ENCODE peak calls at places on chromosomes 2 and 18, in five cellular contexts. One of them, this sample, is unnamed.

GRCh38 chr2:80459028-80459427 is 154.5 kb upstream of the LRRTM1 start:
- DNase-seq in GM12892: no peak
- DNase-seq in H1: no peak
- DNase-seq in H54: no peak
- DNase-seq in ovary: no peak
- DNase-seq in this sample: no peak

GRCh38 chr18:70233974-70234373 is 28.5 kb upstream of the RTTN start:
- DNase-seq in ovary: no peak
- DNase-seq in H54: no peak
- DNase-seq in H1: no peak
- DNase-seq in GM12892: no peak
- DNase-seq in this sample: no peak

GRCh38 chr2:122736279-122736678 is 980.8 kb downstream of the TSN start:
- DNase-seq in GM12892: no peak
- DNase-seq in ovary: no peak
- DNase-seq in H54: no peak
- DNase-seq in H1: no peak
- DNase-seq in this sample: no peak

GRCh38 chr18:4544131-4544530 is 89.0 kb upstream of the DLGAP1 start:
- DNase-seq in H54: no peak
- DNase-seq in GM12892: no peak
- DNase-seq in ovary: no peak
- DNase-seq in H1: no peak
- DNase-seq in this sample: no peak

GRCh38 chr2:24489942-24490673 is 946 bp upstream of the NCOA1 start:
- DNase-seq in H54: peak
- DNase-seq in GM12892: no peak
- DNase-seq in H1: peak
- DNase-seq in ovary: no peak
- DNase-seq in this sample: no peak

GRCh38 chr2:122019729-122020128 is 264.3 kb downstream of the TSN start:
- DNase-seq in H54: no peak
- DNase-seq in H1: no peak
- DNase-seq in GM12892: no peak
- DNase-seq in ovary: no peak
- DNase-seq in this sample: no peak

GRCh38 chr18:62347091-62347506 is 22.0 kb downstream of the TNFRSF11A start:
- DNase-seq in GM12892: no peak
- DNase-seq in ovary: no peak
- DNase-seq in H1: no peak
- DNase-seq in H54: no peak
- DNase-seq in this sample: no peak

GRCh38 chr2:191611614-191612013 is 66.3 kb upstream of the NABP1 start:
- DNase-seq in H54: no peak
- DNase-seq in ovary: no peak
- DNase-seq in H1: no peak
- DNase-seq in GM12892: no peak
- DNase-seq in this sample: no peak

GRCh38 chr2:163649080-163649479 is 86.7 kb downstream of the FIGN start:
- DNase-seq in GM12892: no peak
- DNase-seq in ovary: no peak
- DNase-seq in H54: no peak
- DNase-seq in H1: no peak
- DNase-seq in this sample: no peak

GRCh38 chr2:197464180-197464579 is 10.8 kb downstream of the COQ10B start:
- DNase-seq in GM12892: no peak
- DNase-seq in H1: no peak
- DNase-seq in ovary: no peak
- DNase-seq in H54: no peak
- DNase-seq in this sample: no peak

GRCh38 chr2:241507430-241508239 is 749 bp downstream of the STK25 start:
- DNase-seq in H1: peak
- DNase-seq in GM12892: peak
- DNase-seq in ovary: peak
- DNase-seq in H54: peak
- DNase-seq in this sample: peak

GRCh38 chr18:37364237-37364636 is 201.4 kb downstream of the CELF4 start:
- DNase-seq in H1: no peak
- DNase-seq in H54: no peak
- DNase-seq in ovary: no peak
- DNase-seq in GM12892: no peak
- DNase-seq in this sample: no peak

GRCh38 chr2:198309673-198310280 is 505.4 kb downstream of the PLCL1 start:
- DNase-seq in H54: no peak
- DNase-seq in GM12892: no peak
- DNase-seq in H1: peak
- DNase-seq in ovary: no peak
- DNase-seq in this sample: peak

GRCh38 chr18:23232331-23232730 is 97.0 kb downstream of the CABLES1 start:
- DNase-seq in H1: no peak
- DNase-seq in GM12892: no peak
- DNase-seq in ovary: no peak
- DNase-seq in H54: no peak
- DNase-seq in this sample: no peak

GRCh38 chr2:224847961-224848850 is 132.0 kb upstream of the CCDC195 start:
- DNase-seq in H1: no peak
- DNase-seq in H54: peak
- DNase-seq in ovary: peak
- DNase-seq in GM12892: no peak
- DNase-seq in this sample: no peak

GRCh38 chr2:38184964-38185603 is 109.1 kb upstream of the CYP1B1 start:
- DNase-seq in H54: no peak
- DNase-seq in H1: no peak
- DNase-seq in GM12892: peak
- DNase-seq in ovary: no peak
- DNase-seq in this sample: no peak

GRCh38 chr2:85602476-85603234 is at the start of gene TMEM150A:
- DNase-seq in H54: peak
- DNase-seq in H1: peak
- DNase-seq in ovary: peak
- DNase-seq in GM12892: peak
- DNase-seq in this sample: peak

GRCh38 chr2:109066501-109066900 is 62.5 kb upstream of the SH3RF3 start:
- DNase-seq in H1: no peak
- DNase-seq in H54: no peak
- DNase-seq in GM12892: no peak
- DNase-seq in ovary: no peak
- DNase-seq in this sample: no peak

GRCh38 chr2:67037655-67038054 is 359.5 kb upstream of the ETAA1 start:
- DNase-seq in H1: no peak
- DNase-seq in H54: no peak
- DNase-seq in GM12892: no peak
- DNase-seq in ovary: no peak
- DNase-seq in this sample: no peak

GRCh38 chr2:231191896-231192872 is 6.2 kb upstream of the ARMC9 start:
- DNase-seq in GM12892: no peak
- DNase-seq in ovary: peak
- DNase-seq in H1: peak
- DNase-seq in H54: peak
- DNase-seq in this sample: peak

GRCh38 chr2:39718483-39718882 is 52.8 kb downstream of the TMEM178A start:
- DNase-seq in H1: no peak
- DNase-seq in H54: no peak
- DNase-seq in GM12892: no peak
- DNase-seq in ovary: no peak
- DNase-seq in this sample: no peak

GRCh38 chr2:30688956-30689401 is 118.3 kb downstream of the CAPN13 start:
- DNase-seq in GM12892: no peak
- DNase-seq in ovary: no peak
- DNase-seq in H1: peak
- DNase-seq in H54: no peak
- DNase-seq in this sample: no peak

GRCh38 chr2:228329279-228329678 is 147.8 kb upstream of the SPHKAP start:
- DNase-seq in H54: no peak
- DNase-seq in ovary: no peak
- DNase-seq in H1: no peak
- DNase-seq in GM12892: no peak
- DNase-seq in this sample: no peak

GRCh38 chr18:3612315-3612714 is 162.3 kb downstream of the TGIF1 start:
- DNase-seq in GM12892: no peak
- DNase-seq in H1: no peak
- DNase-seq in H54: no peak
- DNase-seq in ovary: no peak
- DNase-seq in this sample: peak

GRCh38 chr2:43415582-43415981 is 180.3 kb downstream of the THADA start:
- DNase-seq in H1: no peak
- DNase-seq in H54: no peak
- DNase-seq in GM12892: no peak
- DNase-seq in ovary: no peak
- DNase-seq in this sample: no peak

GRCh38 chr2:216632952-216633615 is at the start of gene IGFBP2:
- DNase-seq in ovary: peak
- DNase-seq in GM12892: no peak
- DNase-seq in H1: peak
- DNase-seq in H54: no peak
- DNase-seq in this sample: peak

DNA sequence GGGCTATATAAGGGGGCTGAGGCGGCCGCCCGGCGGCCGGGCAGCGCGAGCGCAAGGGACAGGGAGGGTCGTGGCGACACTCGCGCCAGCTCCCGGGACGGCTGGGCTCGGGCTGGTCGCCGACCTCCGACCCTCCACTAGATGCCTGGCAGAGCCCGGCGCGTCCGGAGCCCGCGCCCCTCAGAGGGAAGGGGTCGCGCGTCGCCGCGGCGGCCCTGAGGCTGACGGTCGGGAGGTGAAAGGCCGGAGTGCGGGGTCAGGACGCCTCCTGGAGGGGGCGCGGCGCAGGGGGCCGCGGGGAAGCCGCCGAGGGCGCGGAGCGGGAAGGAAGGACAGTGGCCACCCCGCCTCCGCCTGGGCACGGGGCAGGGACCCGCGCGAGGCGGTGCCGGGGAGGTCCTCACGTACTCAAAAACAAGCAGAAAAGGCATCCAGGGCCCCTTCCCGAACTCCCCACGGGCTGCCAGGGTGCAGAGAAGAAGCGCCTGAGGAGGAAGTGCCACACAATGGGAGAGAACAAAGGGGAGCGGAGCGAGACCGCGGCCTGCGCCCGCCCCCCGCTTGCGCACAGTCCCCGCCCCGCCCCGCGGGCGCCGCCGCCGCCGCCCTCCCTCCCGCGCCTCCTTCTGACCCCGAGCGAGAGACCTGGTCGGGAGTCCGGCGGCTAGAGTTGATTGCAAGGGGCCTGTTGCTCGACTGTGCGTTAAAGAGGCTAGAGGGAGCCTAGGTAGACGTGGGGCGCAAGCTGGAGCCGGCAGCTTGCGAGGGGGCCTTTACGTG is 791 bp upstream of the KLF7 start:
- DNase-seq in GM12892: peak
- DNase-seq in H1: peak
- DNase-seq in H54: peak
- DNase-seq in ovary: peak
- DNase-seq in this sample: peak
- TF ChIP-seq POLR2A in GM12892: peak
- TF ChIP-seq POLR2A in H1: peak
- TF ChIP-seq POLR2A in H54: peak
- TF ChIP-seq POLR2A in ovary: peak
- TF ChIP-seq POLR2A in this sample: peak

GRCh38 chr2:175167792-175168563 is at the start of gene ATF2:
- DNase-seq in H54: peak
- DNase-seq in ovary: peak
- DNase-seq in GM12892: peak
- DNase-seq in H1: peak
- DNase-seq in this sample: peak

GRCh38 chr2:175169191-175169590 is 1.2 kb upstream of the ATF2 start:
- DNase-seq in ovary: no peak
- DNase-seq in GM12892: no peak
- DNase-seq in H54: no peak
- DNase-seq in H1: no peak
- DNase-seq in this sample: no peak

GRCh38 chr2:175167076-175167791 is 769 bp downstream of the ATF2 start:
- DNase-seq in GM12892: no peak
- DNase-seq in H54: no peak
- DNase-seq in H1: peak
- DNase-seq in ovary: no peak
- DNase-seq in this sample: no peak

GRCh38 chr2:175166216-175166824 is 1.7 kb downstream of the ATF2 start:
- DNase-seq in H54: no peak
- DNase-seq in ovary: no peak
- DNase-seq in GM12892: no peak
- DNase-seq in H1: no peak
- DNase-seq in this sample: no peak

GRCh38 chr2:175168564-175168945 is 552 bp upstream of the ATF2 start:
- DNase-seq in H54: no peak
- DNase-seq in GM12892: no peak
- DNase-seq in ovary: no peak
- DNase-seq in H1: no peak
- DNase-seq in this sample: no peak
- TF ChIP-seq POLR2A in H54: peak
- TF ChIP-seq POLR2A in GM12892: peak
- TF ChIP-seq POLR2A in ovary: peak
- TF ChIP-seq POLR2A in H1: no peak
- TF ChIP-seq POLR2A in this sample: peak

DNA sequence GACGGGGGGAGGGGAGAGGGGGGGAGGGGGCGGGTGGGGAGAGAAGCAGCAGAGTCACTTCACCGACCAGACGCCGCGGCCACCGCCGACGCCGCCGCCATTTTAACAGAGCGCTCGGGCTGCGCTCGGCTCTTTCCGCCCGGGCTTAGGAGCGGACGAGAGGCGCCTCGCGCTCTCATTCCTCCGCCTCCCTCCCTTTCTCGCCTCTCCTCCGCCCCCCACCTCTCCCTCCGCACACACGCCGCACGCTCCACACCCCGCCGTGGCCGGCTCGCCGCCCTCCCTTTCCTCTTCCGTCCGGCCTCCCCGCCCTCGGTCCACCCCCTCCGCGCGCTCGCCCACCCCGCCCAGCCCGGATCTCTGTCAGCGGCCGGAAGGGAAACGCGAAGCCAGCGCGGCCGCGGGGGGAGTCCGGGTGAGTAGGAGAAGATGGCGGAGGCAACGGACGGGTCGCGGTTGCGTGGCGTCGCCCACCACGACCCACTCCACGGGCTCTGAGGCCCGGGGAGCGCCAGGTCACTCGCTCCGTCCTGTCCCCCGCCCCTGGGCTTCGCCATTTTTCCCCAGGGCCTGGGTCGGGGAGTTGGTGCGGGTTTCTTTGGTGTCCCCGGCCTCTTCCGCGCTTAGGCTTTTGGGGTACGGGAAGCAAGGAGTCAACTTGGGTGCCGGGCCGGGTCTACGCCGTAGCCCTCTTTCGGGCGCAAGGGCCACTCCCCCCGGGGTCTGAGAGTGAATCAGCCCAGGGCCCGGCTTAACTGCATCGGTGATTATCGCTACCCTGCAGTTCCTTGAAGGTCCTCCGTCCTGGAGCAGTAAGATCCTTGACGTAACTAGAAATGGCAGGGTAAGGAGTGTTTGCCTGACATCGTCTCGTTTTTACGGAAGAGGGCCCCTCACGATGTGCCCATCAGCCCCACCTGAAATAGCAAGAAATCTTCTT is at the start of gene USP34:
- DNase-seq in H54: peak
- DNase-seq in GM12892: peak
- DNase-seq in H1: peak
- DNase-seq in ovary: peak
- DNase-seq in this sample: peak
- TF ChIP-seq POLR2A in H54: peak
- TF ChIP-seq POLR2A in GM12892: peak
- TF ChIP-seq POLR2A in H1: peak
- TF ChIP-seq POLR2A in ovary: peak
- TF ChIP-seq POLR2A in this sample: peak

GRCh38 chr2:15560988-15561573 is at the start of gene NBAS:
- DNase-seq in H54: peak
- DNase-seq in H1: peak
- DNase-seq in ovary: peak
- DNase-seq in GM12892: peak
- DNase-seq in this sample: peak
- TF ChIP-seq POLR2A in H54: peak
- TF ChIP-seq POLR2A in H1: peak
- TF ChIP-seq POLR2A in ovary: peak
- TF ChIP-seq POLR2A in GM12892: peak
- TF ChIP-seq POLR2A in this sample: peak